ENCODE peak calls at places on chromosomes 3 and 15, in nine cellular contexts. V, R, E, S, P, K, D, F and C are unnamed samples.

GRCh38 chr15:38072507-38073277 is 138.3 kb downstream of the TMCO5A start:
- DNase-seq in V (peak), R (peak), E (peak), S (peak), P (peak), K (peak), D (peak), F (peak), C (peak)

GRCh38 chr3:109081746-109082510 is 36.0 kb downstream of the MORC1 start:
- DNase-seq in V (no peak), R (no peak), E (no peak), S (peak), P (peak), K (peak), D (peak), F (no peak), C (peak)

GRCh38 chr3:1883489-1883888 is 215.2 kb upstream of the CNTN4 start:
- DNase-seq in V (no peak), R (no peak), E (no peak), S (no peak), P (no peak), K (no peak), D (no peak), F (no peak), C (no peak)

GRCh38 chr3:31377045-31377642 is 155.6 kb upstream of the STT3B start:
- DNase-seq in V (no peak), R (no peak), E (no peak), S (peak), P (peak), K (no peak), D (no peak), F (no peak), C (peak)

GRCh38 chr3:77320514-77320913 is 280.6 kb downstream of the ROBO2 start:
- DNase-seq in V (no peak), R (no peak), E (no peak), S (peak), P (peak), K (peak), D (peak), F (no peak), C (peak)

GRCh38 chr15:56984681-56985515 is 66.5 kb downstream of the TCF12 start:
- DNase-seq in V (no peak), R (no peak), E (no peak), S (peak), P (no peak), K (no peak), D (no peak), F (no peak), C (peak)

GRCh38 chr3:14124223-14124614 is 451 bp downstream of the CHCHD4 start:
- DNase-seq in V (peak), R (peak), E (peak), S (no peak), P (peak), K (peak), D (peak), F (peak), C (no peak)

GRCh38 chr3:149971403-149972075 is 844 bp upstream of the PFN2 start:
- DNase-seq in V (peak), R (peak), E (peak), S (peak), P (no peak), K (peak), D (peak), F (peak), C (no peak)

GRCh38 chr3:135093121-135093520 is 298.1 kb downstream of the EPHB1 start:
- DNase-seq in V (no peak), R (no peak), E (no peak), S (no peak), P (no peak), K (no peak), D (no peak), F (no peak), C (no peak)

GRCh38 chr15:69146724-69147435 is 13.6 kb upstream of the GLCE start:
- DNase-seq in V (no peak), R (no peak), E (no peak), S (no peak), P (no peak), K (no peak), D (no peak), F (no peak), C (no peak)

GRCh38 chr3:37241880-37242279 is 67.5 kb upstream of the LRRFIP2 start:
- DNase-seq in V (no peak), R (no peak), E (no peak), S (no peak), P (no peak), K (no peak), D (no peak), F (no peak), C (no peak)

GRCh38 chr15:63945838-63946298 is 100.4 kb downstream of the DAPK2 start:
- DNase-seq in V (no peak), R (peak), E (no peak), S (no peak), P (no peak), K (no peak), D (no peak), F (no peak), C (no peak)

GRCh38 chr3:151305081-151305777 is 11.4 kb downstream of the GPR87 start:
- DNase-seq in V (peak), R (peak), E (no peak), S (peak), P (peak), K (peak), D (no peak), F (no peak), C (peak)

GRCh38 chr3:66473637-66474036 is 27.2 kb downstream of the LRIG1 start:
- DNase-seq in V (no peak), R (no peak), E (no peak), S (peak), P (no peak), K (no peak), D (no peak), F (no peak), C (peak)

GRCh38 chr3:53114011-53114400 is 16.2 kb downstream of the RFT1 start:
- DNase-seq in V (peak), R (peak), E (peak), S (peak), P (peak), K (peak), D (peak), F (peak), C (peak)

GRCh38 chr3:126834596-126835471 is 130.8 kb downstream of the CHCHD6 start:
- DNase-seq in V (no peak), R (no peak), E (no peak), S (no peak), P (no peak), K (no peak), D (no peak), F (no peak), C (peak)

GRCh38 chr3:144148356-144148755 is 176.7 kb downstream of the DIPK2A start:
- DNase-seq in V (no peak), R (no peak), E (no peak), S (no peak), P (no peak), K (no peak), D (no peak), F (no peak), C (no peak)

GRCh38 chr3:152853196-152853595 is 18.3 kb downstream of the P2RY1 start:
- DNase-seq in V (no peak), R (no peak), E (no peak), S (peak), P (no peak), K (no peak), D (no peak), F (no peak), C (peak)

GRCh38 chr15:99467861-99468460 is 97.8 kb upstream of the MEF2A start:
- DNase-seq in V (no peak), R (no peak), E (no peak), S (peak), P (no peak), K (no peak), D (no peak), F (no peak), C (no peak)

GRCh38 chr15:91627473-91628309 is 225.8 kb upstream of the SLCO3A1 start:
- DNase-seq in V (no peak), R (no peak), E (no peak), S (peak), P (no peak), K (no peak), D (no peak), F (no peak), C (peak)

GRCh38 chr3:28328188-28329151 is 20.1 kb upstream of the ZCWPW2 start:
- DNase-seq in V (no peak), R (no peak), E (no peak), S (peak), P (peak), K (peak), D (peak), F (no peak), C (peak)

GRCh38 chr15:90143176-90143655 is 40.9 kb upstream of the IDH2 start:
- DNase-seq in V (peak), R (peak), E (peak), S (peak), P (peak), K (peak), D (peak), F (no peak), C (peak)

GRCh38 chr15:88747626-88748025 is 55.6 kb upstream of the ACAN start:
- DNase-seq in V (no peak), R (no peak), E (no peak), S (no peak), P (no peak), K (no peak), D (no peak), F (no peak), C (no peak)

GRCh38 chr3:126546013-126546412 is 12.7 kb downstream of the C3orf22 start:
- DNase-seq in V (peak), R (peak), E (peak), S (no peak), P (no peak), K (no peak), D (no peak), F (peak), C (no peak)

GRCh38 chr3:171108066-171108465 is 81.5 kb upstream of the SLC2A2 start:
- DNase-seq in V (no peak), R (no peak), E (no peak), S (peak), P (peak), K (no peak), D (no peak), F (no peak), C (peak)

GRCh38 chr3:150414273-150414672 is 6.2 kb downstream of the TSC22D2 start:
- DNase-seq in V (no peak), R (no peak), E (no peak), S (peak), P (no peak), K (no peak), D (peak), F (no peak), C (peak)

GRCh38 chr3:50502225-50502583 is 1.2 kb downstream of the CACNA2D2 start:
- DNase-seq in V (no peak), R (no peak), E (no peak), S (no peak), P (no peak), K (no peak), D (no peak), F (no peak), C (no peak)

GRCh38 chr3:84621823-84622222 is 337.0 kb upstream of the CADM2 start:
- DNase-seq in V (no peak), R (no peak), E (no peak), S (no peak), P (no peak), K (no peak), D (no peak), F (no peak), C (no peak)

GRCh38 chr3:195204360-195205166 is 66.4 kb downstream of the XXYLT1 start:
- DNase-seq in V (peak), R (no peak), E (peak), S (no peak), P (no peak), K (no peak), D (no peak), F (no peak), C (peak)

GRCh38 chr15:87631775-87632174 is 624.8 kb downstream of the NTRK3 start:
- DNase-seq in V (no peak), R (no peak), E (no peak), S (no peak), P (no peak), K (no peak), D (no peak), F (no peak), C (no peak)

GRCh38 chr3:14806641-14807263 is 12.0 kb upstream of the FGD5 start:
- DNase-seq in V (peak), R (peak), E (no peak), S (peak), P (no peak), K (no peak), D (no peak), F (no peak), C (no peak)

GRCh38 chr3:51676102-51676640 is 5.1 kb downstream of the TEX264 start:
- DNase-seq in V (peak), R (peak), E (no peak), S (no peak), P (no peak), K (no peak), D (no peak), F (no peak), C (no peak)
- TF ChIP-seq CTCF in V (no peak), R (no peak), E (no peak), S (no peak), P (no peak), K (no peak), D (no peak), F (no peak), C (no peak)

GRCh38 chr3:71498053-71498452 is 85.5 kb downstream of the FOXP1 start:
- DNase-seq in V (no peak), R (no peak), E (no peak), S (no peak), P (no peak), K (no peak), D (no peak), F (no peak), C (peak)
- H3K4me3 ChIP-seq in V (no peak), R (no peak), E (no peak), S (no peak), P (no peak), K (no peak), D (no peak), F (no peak), C (no peak)

GRCh38 chr3:102529452-102529851 is 94.6 kb downstream of the ZPLD1 start:
- DNase-seq in V (no peak), R (no peak), E (no peak), S (peak), P (peak), K (no peak), D (peak), F (no peak), C (peak)
- TF ChIP-seq CTCF in V (peak), R (peak), E (no peak), S (peak), P (peak), K (peak), D (peak), F (peak), C (peak)

GRCh38 chr3:128076465-128076782 is 24.2 kb downstream of the SEC61A1 start:
- DNase-seq in V (no peak), R (peak), E (no peak), S (no peak), P (no peak), K (no peak), D (no peak), F (no peak), C (no peak)
- H3K4me3 ChIP-seq in V (peak), R (peak), E (peak), S (no peak), P (no peak), K (no peak), D (no peak), F (peak), C (no peak)

GRCh38 chr3:4311496-4311895 is 8.3 kb downstream of the SETMAR start:
- DNase-seq in V (no peak), R (no peak), E (no peak), S (no peak), P (no peak), K (no peak), D (no peak), F (no peak), C (no peak)

GRCh38 chr3:4313606-4314308 is 10.6 kb downstream of the SETMAR start:
- DNase-seq in V (no peak), R (no peak), E (no peak), S (peak), P (peak), K (no peak), D (no peak), F (no peak), C (no peak)

GRCh38 chr3:4309476-4310121 is 6.4 kb downstream of the SETMAR start:
- DNase-seq in V (no peak), R (no peak), E (no peak), S (no peak), P (no peak), K (no peak), D (no peak), F (no peak), C (no peak)

GRCh38 chr3:4310971-4311370 is 7.8 kb downstream of the SETMAR start:
- DNase-seq in V (no peak), R (no peak), E (no peak), S (no peak), P (no peak), K (no peak), D (no peak), F (no peak), C (no peak)

GRCh38 chr3:4314688-4315087 is 11.5 kb downstream of the SETMAR start:
- DNase-seq in V (no peak), R (no peak), E (no peak), S (peak), P (peak), K (no peak), D (peak), F (no peak), C (no peak)
- TF ChIP-seq CTCF in V (no peak), R (no peak), E (no peak), S (peak), P (peak), K (peak), D (peak), F (no peak), C (peak)

GRCh38 chr3:189962466-189962865 is 158.2 kb downstream of the P3H2 start:
- DNase-seq in V (no peak), R (no peak), E (no peak), S (no peak), P (no peak), K (no peak), D (no peak), F (no peak), C (no peak)
- H3K4me3 ChIP-seq in V (no peak), R (no peak), E (no peak), S (no peak), P (no peak), K (no peak), D (no peak), F (no peak), C (no peak)

GRCh38 chr3:40099875-40100274 is 209.6 kb upstream of the EIF1B start:
- DNase-seq in V (no peak), R (no peak), E (no peak), S (no peak), P (no peak), K (no peak), D (no peak), F (no peak), C (no peak)
- TF ChIP-seq CTCF in V (no peak), R (no peak), E (no peak), S (no peak), P (no peak), K (no peak), D (no peak), F (no peak), C (no peak)

GRCh38 chr3:131218196-131218595 is 163.4 kb upstream of the NUDT16 start:
- DNase-seq in V (no peak), R (no peak), E (no peak), S (peak), P (no peak), K (no peak), D (no peak), F (no peak), C (peak)
- H3K4me3 ChIP-seq in V (no peak), R (no peak), E (no peak), S (no peak), P (no peak), K (no peak), D (no peak), F (no peak), C (no peak)

DNA sequence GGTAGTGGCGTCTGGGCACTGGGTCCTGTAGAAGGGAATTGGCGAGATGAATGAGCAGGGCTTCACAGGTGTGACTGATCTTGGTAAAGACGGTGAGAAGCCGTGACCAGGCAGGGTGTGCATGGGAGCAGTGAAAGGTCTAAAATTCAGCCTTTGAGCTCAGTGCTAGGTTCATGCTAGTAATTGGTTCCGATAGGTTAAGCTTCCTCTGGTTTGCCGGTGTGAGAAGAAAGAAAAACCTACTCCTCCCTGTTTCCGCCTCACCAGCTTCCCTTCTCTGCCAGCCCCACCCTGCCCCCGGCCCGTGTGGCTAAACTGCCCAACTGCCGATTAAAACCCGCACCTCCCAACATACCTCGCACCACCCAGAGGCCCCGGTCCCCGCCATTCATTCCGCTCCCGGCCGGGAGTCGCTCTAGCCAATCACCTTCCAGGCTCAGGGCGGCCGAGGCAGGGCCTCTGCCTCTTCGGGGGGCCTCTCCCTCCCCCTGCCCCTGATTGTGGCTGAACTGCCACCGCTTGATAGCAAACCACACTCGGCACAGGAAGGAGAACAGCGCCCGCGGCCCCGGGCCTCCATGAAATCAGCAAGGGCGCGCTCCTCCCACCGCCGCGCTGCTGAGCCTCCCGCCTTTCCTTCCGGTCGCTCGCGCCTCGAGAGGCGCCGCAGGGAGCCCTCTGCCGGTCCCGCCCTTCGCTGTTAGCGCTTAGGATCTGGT is 7.3 kb upstream of the NRROS start:
- DNase-seq in V (peak), R (peak), E (peak), S (peak), P (peak), K (peak), D (peak), F (peak), C (peak)
- TF ChIP-seq CTCF in V (peak), R (peak), E (no peak), S (peak), P (no peak), K (peak), D (peak), F (no peak), C (peak)